ENCODE peak calls at places on chromosome 20, in five cellular contexts. G, C, I, A and S are unnamed samples.

GRCh38 chr20:63005862-63006564 is 751 bp downstream of the BHLHE23 start:
- DNase-seq in I (no peak), A (no peak), G (no peak), C (no peak), S (no peak)

GRCh38 chr20:5703542-5704215 is 46.5 kb upstream of the SHLD1 start:
- DNase-seq in A (peak; percentile 35), C (no peak), G (no peak), I (no peak), S (no peak)

GRCh38 chr20:63074631-63075030 is 67.9 kb upstream of the BHLHE23 start:
- DNase-seq in G (no peak), A (no peak), I (no peak), C (no peak), S (no peak)

GRCh38 chr20:19823971-19824370 is 65.9 kb downstream of the RIN2 start:
- DNase-seq in G (no peak), C (peak; percentile 50), A (no peak), I (no peak), S (no peak)

GRCh38 chr20:24764825-24765224 is 184.2 kb upstream of the CST7 start:
- DNase-seq in C (no peak), I (no peak), G (no peak), A (no peak), S (no peak)

GRCh38 chr20:17281478-17281877 is 54.6 kb downstream of the PCSK2 start:
- DNase-seq in I (no peak), A (no peak), G (no peak), C (no peak), S (no peak)

GRCh38 chr20:9460518-9460917 is 53.9 kb upstream of the LAMP5 start:
- DNase-seq in I (no peak), G (peak; percentile 4), A (peak; percentile 85), C (no peak), S (no peak)

GRCh38 chr20:3307078-3307477 is 68.1 kb upstream of the SLC4A11 start:
- DNase-seq in I (no peak), C (no peak), A (no peak), G (no peak), S (no peak)

GRCh38 chr20:13028001-13028400 is 19.2 kb downstream of the SPTLC3 start:
- DNase-seq in G (no peak), A (no peak), I (no peak), C (no peak), S (no peak)

GRCh38 chr20:20024942-20025341 is 7.8 kb downstream of the NAA20 start:
- DNase-seq in G (no peak), I (no peak), A (no peak), C (no peak), S (no peak)

GRCh38 chr20:11451793-11452291 is 465.9 kb upstream of the BTBD3 start:
- DNase-seq in I (peak; percentile 34), A (no peak), G (no peak), C (no peak), S (no peak)

GRCh38 chr20:64063389-64064144 is 569 bp downstream of the TCEA2 start:
- DNase-seq in C (no peak), A (no peak), G (no peak), I (peak; percentile 45), S (peak; percentile 41)

GRCh38 chr20:3751284-3751663 is 16.3 kb downstream of the ADISSP start:
- DNase-seq in A (no peak), C (no peak), I (no peak), G (no peak), S (no peak)

GRCh38 chr20:50843331-50844276 is 48.7 kb downstream of the BCAS4 start:
- DNase-seq in G (no peak), C (no peak), A (no peak), I (no peak), S (no peak)

GRCh38 chr20:667351-668034 is 8.1 kb downstream of the SCRT2 start:
- DNase-seq in I (no peak), C (peak; percentile 75), G (peak; percentile 80), A (peak; percentile 46), S (no peak)

GRCh38 chr20:12874933-12875332 is 133.8 kb upstream of the SPTLC3 start:
- DNase-seq in I (no peak), C (no peak), G (no peak), A (no peak), S (no peak)

GRCh38 chr20:12047838-12048432 is 130.2 kb downstream of the BTBD3 start:
- DNase-seq in A (peak; percentile 30), C (no peak), G (no peak), I (no peak), S (no peak)

GRCh38 chr20:13546497-13547131 is 92.1 kb downstream of the TASP1 start:
- DNase-seq in I (peak; percentile 71), A (peak; percentile 72), C (peak; percentile 49), G (peak; percentile 51), S (peak; percentile 74)

GRCh38 chr20:24683676-24684075 is 214.2 kb downstream of the SYNDIG1 start:
- DNase-seq in A (no peak), I (no peak), G (no peak), C (no peak), S (no peak)

GRCh38 chr20:36465109-36466080 is 75.9 kb upstream of the MYL9 start:
- DNase-seq in I (peak; percentile 72), G (peak; percentile 91), C (no peak), A (peak; percentile 44), S (no peak)

GRCh38 chr20:61845276-61845675 is 220.4 kb downstream of the TAF4 start:
- DNase-seq in I (no peak), C (no peak), A (no peak), G (no peak), S (no peak)

GRCh38 chr20:53901064-53901463 is 169.3 kb downstream of the BCAS1 start:
- DNase-seq in A (peak; percentile 79), G (peak; percentile 43), C (no peak), I (no peak), S (no peak)

GRCh38 chr20:57596998-57597939 is 23.0 kb downstream of the ZBP1 start:
- DNase-seq in C (peak; percentile 78), G (peak; percentile 75), A (peak; percentile 17), I (peak; percentile 72), S (peak; percentile 56)

GRCh38 chr20:15823718-15824117 is 749.5 kb downstream of the KIF16B start:
- DNase-seq in I (no peak), C (no peak), A (no peak), G (no peak), S (no peak)

GRCh38 chr20:18615020-18615652 is 27.3 kb downstream of the DTD1 start:
- DNase-seq in C (no peak), I (no peak), G (no peak), A (no peak), S (peak; percentile 39)

GRCh38 chr20:19808498-19808897 is 50.4 kb downstream of the RIN2 start:
- DNase-seq in G (no peak), I (no peak), C (no peak), A (no peak), S (no peak)

GRCh38 chr20:36861875-36862801 is 13.8 kb upstream of the TLDC2 start:
- DNase-seq in I (peak; percentile 90), A (peak; percentile 44), G (peak; percentile 96), C (peak; percentile 89), S (peak; percentile 86)

GRCh38 chr20:26208296-26209091 is 511.8 kb upstream of the ZNF337 start:
- DNase-seq in I (no peak), G (peak; percentile 4), A (no peak), C (peak; percentile 17), S (no peak)

GRCh38 chr20:2759603-2760360 is 40.6 kb downstream of the CPXM1 start:
- DNase-seq in C (no peak), I (no peak), G (no peak), A (no peak), S (no peak)

GRCh38 chr20:25204550-25205276 is 9.2 kb downstream of the ENTPD6 start:
- DNase-seq in A (no peak), G (no peak), I (no peak), C (no peak), S (no peak)

GRCh38 chr20:31951203-31951529 is 680 bp downstream of the PDRG1 start:
- DNase-seq in A (no peak), I (no peak), C (no peak), G (no peak), S (no peak)

GRCh38 chr20:53961527-53961926 is 108.9 kb downstream of the BCAS1 start:
- DNase-seq in I (no peak), C (no peak), G (no peak), A (peak; percentile 40), S (no peak)

GRCh38 chr20:58714340-58714922 is 21.8 kb downstream of the NPEPL1 start:
- DNase-seq in A (no peak), I (peak; percentile 10), G (no peak), C (peak; percentile 14), S (peak; percentile 15)

GRCh38 chr20:57323034-57323433 is 6.6 kb upstream of the SPO11 start:
- DNase-seq in I (peak; percentile 58), A (no peak), C (no peak), G (no peak), S (peak; percentile 79)

DNA sequence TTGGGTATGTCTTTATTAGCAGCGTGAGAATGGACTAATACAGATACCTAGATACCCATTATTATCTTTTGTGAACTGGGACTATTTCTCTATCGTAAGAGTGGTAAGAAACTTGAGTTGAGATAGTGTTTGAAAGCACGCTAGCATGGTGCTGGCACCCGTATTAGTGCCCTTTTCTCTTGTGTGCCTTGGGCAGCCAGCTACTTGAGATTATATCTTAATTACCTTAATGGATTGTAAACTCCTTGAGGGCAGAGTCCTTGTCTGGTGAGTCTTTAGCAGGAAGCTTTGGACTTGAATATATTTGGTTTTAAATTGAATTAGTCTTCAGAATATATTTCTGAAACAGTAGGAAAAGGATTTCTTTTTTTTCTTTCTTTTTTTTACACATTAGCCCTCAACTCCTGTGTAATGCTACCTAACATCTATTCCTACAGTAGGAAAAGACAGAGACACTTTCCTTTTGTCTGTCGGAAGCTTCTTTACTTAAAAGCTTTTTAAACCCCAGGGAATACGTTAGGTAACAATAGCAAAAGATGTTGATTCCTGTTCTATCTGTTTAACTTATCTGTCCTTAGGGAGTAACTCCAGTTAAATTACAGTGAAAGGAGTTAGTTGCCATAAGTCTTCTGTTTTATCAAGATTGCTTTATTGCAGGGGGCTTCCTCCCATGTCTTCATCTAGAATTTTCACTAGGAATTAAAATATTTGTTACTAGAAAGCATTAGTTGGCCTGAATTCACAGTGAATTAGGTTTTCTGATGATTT is 26.0 kb downstream of the TOP1 start:
- DNase-seq in A (no peak), I (no peak), C (no peak), G (no peak), S (no peak)
- H3K4me1 ChIP-seq in A (peaks cover 50% of the 10 kb centered on the region), I (peaks cover 9% of the 10 kb centered on the region), C (peaks cover 92% of the 10 kb centered on the region), G (peaks cover 64% of the 10 kb centered on the region), S (peaks cover 20% of the 10 kb centered on the region)

GRCh38 chr20:21301940-21302644 is 1.0 kb upstream of the XRN2 start:
- DNase-seq in I (no peak), A (no peak), C (no peak), G (no peak), S (no peak)
- TF ChIP-seq POLR2A in I (no peak), A (no peak), C (no peak), G (no peak), S (no peak)

GRCh38 chr20:38806855-38807655 is 1.6 kb downstream of the PPP1R16B start:
- DNase-seq in A (peak; percentile 28), C (no peak), G (no peak), I (no peak), S (no peak)
- TF ChIP-seq CTCF in A (no peak), C (no peak), G (no peak), I (no peak), S (no peak)

GRCh38 chr20:48458601-48459385 is 369.0 kb downstream of the PREX1 start:
- DNase-seq in G (no peak), I (no peak), A (no peak), C (no peak), S (no peak)
- H3K4me1 ChIP-seq in G (no peaks in the 10 kb centered on the region), I (no peaks in the 10 kb centered on the region), A (no peaks in the 10 kb centered on the region), C (no peaks in the 10 kb centered on the region), S (no peaks in the 10 kb centered on the region)